ENCODE peak calls at places on chromosomes 11 and 22, in nine cellular contexts. X is HCT116, J is gastrocnemius medialis, Z is GM12865, W is natural killer cell, I is AG10803, Q is mammary epithelial cell, E is B cell, S is endodermal cell. K is an unnamed sample.

GRCh38 chr11:60128376-60128775 is 39.9 kb downstream of the MS4A2 start:
- DNase-seq in X (no peak), J (no peak), Z (no peak), W (no peak), I (no peak), Q (no peak), E (no peak), S (no peak), K (no peak)

GRCh38 chr11:2587132-2587930 is 112.5 kb downstream of the KCNQ1OT1 start:
- DNase-seq in X (no peak), J (no peak), Z (peak), W (peak), I (no peak), Q (no peak), E (peak), S (no peak), K (no peak)

GRCh38 chr11:74453373-74453975 is 13.9 kb downstream of the KCNE3 start:
- DNase-seq in X (peak), J (no peak), Z (peak), W (peak), I (peak), Q (peak), E (peak), S (peak), K (peak)

GRCh38 chr11:65524010-65524746 is 705 bp upstream of the SCYL1 start:
- DNase-seq in X (no peak), J (no peak), Z (no peak), W (no peak), I (no peak), Q (peak), E (peak), S (peak), K (no peak)

GRCh38 chr22:44609589-44609988 is 92.4 kb upstream of the PRR5 start:
- DNase-seq in X (no peak), J (no peak), Z (no peak), W (no peak), I (no peak), Q (no peak), E (no peak), S (no peak), K (no peak)

GRCh38 chr11:68852628-68853027 is 10.9 kb upstream of the CPT1A start:
- DNase-seq in X (no peak), J (no peak), Z (no peak), W (no peak), I (no peak), Q (no peak), E (no peak), S (no peak), K (no peak)

GRCh38 chr11:76030973-76031590 is 175.2 kb downstream of the WNT11 start:
- DNase-seq in X (no peak), J (no peak), Z (no peak), W (no peak), I (peak), Q (peak), E (no peak), S (no peak), K (no peak)

GRCh38 chr22:17997456-17997855 is 26.9 kb downstream of the MICAL3 start:
- DNase-seq in X (no peak), J (no peak), Z (no peak), W (no peak), I (no peak), Q (peak), E (no peak), S (no peak), K (no peak)

GRCh38 chr22:37283393-37283937 is 1.2 kb downstream of the CYTH4 start:
- DNase-seq in X (no peak), J (no peak), Z (no peak), W (no peak), I (no peak), Q (no peak), E (no peak), S (no peak), K (no peak)

GRCh38 chr11:31870609-31871309 is 59.6 kb upstream of the PAX6 start:
- DNase-seq in X (peak), J (peak), Z (peak), W (no peak), I (peak), Q (peak), E (no peak), S (peak), K (no peak)

GRCh38 chr11:96278039-96278897 is 64.7 kb downstream of the MAML2 start:
- DNase-seq in X (no peak), J (no peak), Z (no peak), W (no peak), I (peak), Q (peak), E (no peak), S (no peak), K (no peak)

GRCh38 chr22:32533265-32534068 is 58.9 kb downstream of the FBXO7 start:
- DNase-seq in X (no peak), J (no peak), Z (no peak), W (no peak), I (peak), Q (no peak), E (no peak), S (no peak), K (no peak)

GRCh38 chr22:45472426-45472825 is 30.3 kb upstream of the FBLN1 start:
- DNase-seq in X (no peak), J (no peak), Z (no peak), W (no peak), I (no peak), Q (peak), E (no peak), S (no peak), K (no peak)

GRCh38 chr11:2511421-2512369 is 66.9 kb downstream of the KCNQ1 start:
- DNase-seq in X (no peak), J (no peak), Z (no peak), W (no peak), I (peak), Q (no peak), E (peak), S (no peak), K (peak)

GRCh38 chr11:20031155-20032001 is 128.9 kb downstream of the DBX1 start:
- DNase-seq in X (no peak), J (no peak), Z (no peak), W (no peak), I (peak), Q (peak), E (no peak), S (peak), K (no peak)

GRCh38 chr11:23539556-23539955 is 679.3 kb upstream of the CCDC179 start:
- DNase-seq in X (no peak), J (no peak), Z (no peak), W (no peak), I (peak), Q (no peak), E (no peak), S (no peak), K (no peak)

GRCh38 chr11:59106363-59107336 is at the start of gene FAM111B:
- DNase-seq in X (peak), J (peak), Z (peak), W (peak), I (peak), Q (peak), E (peak), S (peak), K (peak)

GRCh38 chr11:3815882-3816281 is 7.5 kb downstream of the PGAP2 start:
- DNase-seq in X (no peak), J (no peak), Z (no peak), W (no peak), I (no peak), Q (no peak), E (no peak), S (no peak), K (no peak)

GRCh38 chr11:57072640-57073039 is 83.9 kb downstream of the OR5AK2 start:
- DNase-seq in X (peak), J (no peak), Z (no peak), W (no peak), I (peak), Q (peak), E (no peak), S (no peak), K (no peak)

GRCh38 chr22:22870577-22871398 is 16.8 kb upstream of the IGLL5 start:
- DNase-seq in X (no peak), J (no peak), Z (peak), W (no peak), I (no peak), Q (no peak), E (no peak), S (peak), K (no peak)

GRCh38 chr11:112794321-112794720 is 166.9 kb upstream of the NCAM1 start:
- DNase-seq in X (no peak), J (no peak), Z (no peak), W (no peak), I (peak), Q (no peak), E (no peak), S (no peak), K (no peak)

DNA sequence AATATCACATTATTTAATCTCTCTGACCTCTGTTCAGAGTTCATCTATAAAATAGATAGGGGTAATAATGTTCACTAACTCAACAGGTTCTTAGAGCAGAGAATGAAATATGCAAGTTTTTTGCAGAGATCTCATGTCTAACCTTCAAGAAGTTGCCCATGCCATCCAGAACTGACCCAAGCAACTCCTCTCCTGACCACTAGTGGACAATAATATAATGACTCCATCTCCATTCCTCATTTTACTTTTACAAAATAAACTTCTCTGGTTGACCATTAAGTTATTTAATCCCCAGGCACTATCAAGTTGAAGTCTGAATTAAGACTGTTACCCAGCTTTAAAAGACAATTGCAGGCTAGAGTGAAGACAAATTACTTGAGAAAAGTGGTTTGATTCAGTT is 382.6 kb downstream of the KCNA4 start:
- DNase-seq in X (no peak), J (no peak), Z (no peak), W (no peak), I (peak), Q (no peak), E (no peak), S (no peak), K (no peak)
- TF ChIP-seq CTCF in X (peak), J (no peak), Z (no peak), W (no peak), I (peak), Q (peak), E (no peak), S (peak), K (no peak)

GRCh38 chr22:26170795-26171194 is 1.5 kb downstream of the SEZ6L start:
- DNase-seq in X (no peak), J (no peak), Z (no peak), W (no peak), I (no peak), Q (no peak), E (no peak), S (peak), K (no peak)
- TF ChIP-seq CTCF in X (no peak), J (no peak), Z (no peak), W (no peak), I (no peak), Q (no peak), E (no peak), S (peak), K (no peak)

DNA sequence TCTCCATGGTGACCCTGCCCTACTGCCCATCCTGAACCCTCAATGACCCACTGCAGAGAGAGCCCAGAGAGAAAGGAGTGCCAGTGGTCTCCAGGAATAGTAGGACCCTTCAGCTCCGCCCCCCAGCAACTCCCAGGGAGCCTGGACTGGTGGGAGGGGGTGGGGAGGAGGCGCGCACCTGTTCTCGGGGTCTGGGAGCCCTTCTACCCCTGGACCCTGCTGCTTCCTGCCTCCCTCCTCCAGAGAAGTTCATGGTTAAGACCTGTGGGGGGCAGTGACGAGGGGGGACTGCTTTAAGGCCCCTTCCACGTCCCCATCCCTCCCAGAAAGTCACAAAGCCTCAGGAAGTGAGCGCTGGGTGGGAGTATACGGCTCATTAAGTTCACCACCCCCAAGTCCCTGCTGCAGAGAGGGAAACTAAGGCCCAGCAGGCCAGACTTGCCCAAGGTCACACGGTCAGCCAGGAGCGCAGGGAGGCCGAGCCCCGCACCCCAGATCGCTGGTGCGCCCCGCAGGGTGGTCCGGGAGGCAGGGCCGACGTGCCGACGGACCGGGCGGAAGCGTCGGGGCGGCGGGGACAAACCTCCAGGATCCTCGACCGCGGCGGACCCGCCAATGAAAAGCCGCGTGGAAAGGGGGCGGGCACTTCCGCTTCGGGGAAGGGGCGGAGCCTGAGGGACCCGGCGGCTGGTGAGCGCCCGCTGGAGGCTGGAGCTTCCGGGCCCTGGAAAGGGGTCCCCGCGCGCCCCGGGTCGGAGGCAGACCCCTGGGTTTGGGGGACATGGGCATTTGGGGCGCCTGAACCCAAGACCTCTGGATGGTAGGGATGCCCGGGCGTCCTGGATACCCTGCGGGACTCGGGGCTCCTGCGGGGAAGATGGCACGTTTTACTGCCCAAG is at the start of the genes NUDT22 and TRPT1:
- DNase-seq in X (no peak), J (peak), Z (peak), W (peak), I (peak), Q (peak), E (peak), S (peak), K (peak)
- TF ChIP-seq CTCF in X (no peak), J (peak), Z (peak), W (peak), I (peak), Q (peak), E (peak), S (peak), K (no peak)

GRCh38 chr22:47012589-47013365 is 250.3 kb downstream of the TBC1D22A start:
- DNase-seq in X (no peak), J (no peak), Z (no peak), W (no peak), I (peak), Q (no peak), E (no peak), S (no peak), K (no peak)
- TF ChIP-seq CTCF in X (peak), J (no peak), Z (no peak), W (no peak), I (no peak), Q (peak), E (no peak), S (peak), K (no peak)

GRCh38 chr11:28528217-28528616 is 420.0 kb downstream of the METTL15 start:
- DNase-seq in X (no peak), J (no peak), Z (no peak), W (no peak), I (peak), Q (no peak), E (no peak), S (no peak), K (no peak)

GRCh38 chr11:28525636-28526405 is 417.6 kb downstream of the METTL15 start:
- DNase-seq in X (no peak), J (no peak), Z (no peak), W (no peak), I (no peak), Q (no peak), E (no peak), S (no peak), K (no peak)

GRCh38 chr11:28529046-28529445 is 420.9 kb downstream of the METTL15 start:
- DNase-seq in X (no peak), J (no peak), Z (no peak), W (no peak), I (peak), Q (no peak), E (no peak), S (no peak), K (no peak)

GRCh38 chr11:28526406-28526751 is 418.2 kb downstream of the METTL15 start:
- DNase-seq in X (peak), J (no peak), Z (no peak), W (no peak), I (peak), Q (no peak), E (no peak), S (no peak), K (no peak)

DNA sequence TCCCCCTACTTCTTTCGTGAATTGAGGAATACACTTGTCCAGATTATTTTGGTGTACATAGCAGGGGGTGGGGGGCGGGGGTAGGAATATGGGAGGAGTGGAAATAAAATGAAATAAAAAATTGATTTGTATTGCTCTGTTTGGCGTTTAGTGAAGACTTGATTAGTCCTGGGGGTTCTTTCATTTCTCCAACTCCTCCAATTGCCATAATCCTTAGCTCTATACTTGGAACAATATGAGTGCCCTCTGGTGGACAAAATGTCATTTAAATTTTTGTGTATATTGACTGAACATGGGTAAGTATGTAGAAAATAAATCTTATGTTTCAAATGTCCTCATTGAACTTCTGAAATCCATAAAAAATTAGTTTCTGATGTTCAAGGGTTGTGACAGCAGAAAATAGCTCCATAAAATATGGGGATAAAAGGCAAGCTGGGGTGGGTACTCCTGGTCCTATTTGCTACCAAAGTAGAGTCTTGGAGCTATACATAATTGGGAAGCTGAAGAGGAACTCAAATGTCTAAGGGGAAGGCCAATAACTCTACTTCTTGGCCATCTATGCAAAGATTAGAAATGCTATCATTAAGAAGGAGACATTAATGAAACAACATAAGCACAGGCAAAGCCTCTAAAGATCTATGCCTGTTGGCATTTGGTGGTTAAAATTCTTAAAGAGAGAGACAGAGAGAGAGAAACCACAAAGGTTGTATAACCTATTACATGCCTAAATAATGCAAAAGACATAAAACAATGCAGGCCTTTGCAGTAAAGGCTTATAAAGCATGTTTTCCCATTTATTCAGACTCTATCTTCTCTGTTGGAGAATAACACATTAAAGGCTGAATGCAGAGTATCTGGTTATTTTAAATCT is 421.6 kb downstream of the METTL15 start:
- DNase-seq in X (peak), J (no peak), Z (peak), W (no peak), I (peak), Q (peak), E (no peak), S (no peak), K (no peak)
- TF ChIP-seq CTCF in X (peak), J (peak), Z (no peak), W (no peak), I (peak), Q (peak), E (no peak), S (peak), K (no peak)

GRCh38 chr11:94924074-94925031 is 49.0 kb downstream of the CWC15 start:
- DNase-seq in X (no peak), J (no peak), Z (no peak), W (no peak), I (no peak), Q (no peak), E (no peak), S (no peak), K (no peak)

GRCh38 chr11:94926271-94926625 is 47.1 kb downstream of the CWC15 start:
- DNase-seq in X (no peak), J (no peak), Z (no peak), W (no peak), I (no peak), Q (no peak), E (no peak), S (no peak), K (no peak)

GRCh38 chr11:94928146-94928995 is 45.0 kb downstream of the CWC15 start:
- DNase-seq in X (no peak), J (no peak), Z (no peak), W (no peak), I (peak), Q (no peak), E (no peak), S (no peak), K (no peak)

GRCh38 chr11:94925422-94926270 is 47.7 kb downstream of the CWC15 start:
- DNase-seq in X (no peak), J (no peak), Z (no peak), W (no peak), I (no peak), Q (no peak), E (no peak), S (no peak), K (no peak)

GRCh38 chr11:94926698-94927237 is 46.6 kb downstream of the CWC15 start:
- DNase-seq in X (no peak), J (peak), Z (no peak), W (no peak), I (peak), Q (no peak), E (no peak), S (no peak), K (no peak)
- TF ChIP-seq CTCF in X (no peak), J (no peak), Z (no peak), W (no peak), I (no peak), Q (no peak), E (no peak), S (no peak), K (no peak)

DNA sequence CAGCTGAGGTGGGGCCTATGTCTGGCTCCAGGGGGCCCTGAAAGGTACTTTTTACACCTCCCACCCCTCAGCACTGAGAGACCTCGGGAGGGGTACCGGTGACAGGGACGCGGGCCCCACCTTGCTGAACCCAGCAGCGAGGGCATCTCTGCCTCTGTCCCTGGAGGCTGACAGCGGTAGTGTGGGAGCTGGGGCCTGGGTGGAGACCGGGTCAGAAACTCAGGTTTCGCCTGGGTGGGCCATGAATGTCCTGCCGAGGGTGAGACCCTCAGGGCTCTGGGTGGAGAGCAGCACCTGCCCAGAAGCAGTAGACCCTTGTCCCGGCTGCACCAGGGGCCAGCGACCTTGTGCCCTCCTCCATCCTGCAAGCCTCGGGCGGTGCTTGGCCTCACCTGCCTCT is 22.2 kb downstream of the PTDSS2 start:
- DNase-seq in X (no peak), J (no peak), Z (no peak), W (no peak), I (no peak), Q (no peak), E (no peak), S (peak), K (no peak)
- TF ChIP-seq CTCF in X (no peak), J (no peak), Z (no peak), W (no peak), I (no peak), Q (no peak), E (no peak), S (peak), K (no peak)

DNA sequence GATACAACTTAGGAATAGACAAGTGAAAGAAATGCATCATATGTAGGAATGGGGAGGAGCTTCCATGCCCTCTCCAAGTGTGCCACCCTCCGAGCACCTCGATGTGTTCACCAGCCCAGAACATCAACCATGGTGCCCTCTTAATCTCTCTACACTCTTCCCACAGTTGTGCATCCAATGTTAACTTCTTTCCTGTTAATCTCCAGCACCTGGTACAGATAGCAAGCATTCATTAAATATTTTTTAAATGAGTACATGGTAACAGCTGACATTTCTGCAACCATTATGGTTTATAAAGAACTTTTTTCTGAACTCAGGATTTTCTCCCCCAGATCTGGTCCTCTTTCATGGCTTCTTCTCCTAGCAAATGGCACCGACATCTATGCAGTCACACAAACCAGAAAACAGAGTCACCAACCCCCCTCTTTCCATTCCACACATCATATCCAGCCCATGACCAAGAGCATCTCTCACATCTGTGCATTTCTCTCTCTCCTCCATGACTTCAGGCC is 118.1 kb upstream of the CLPB start:
- DNase-seq in X (no peak), J (no peak), Z (no peak), W (no peak), I (peak), Q (no peak), E (no peak), S (no peak), K (no peak)
- TF ChIP-seq CTCF in X (no peak), J (no peak), Z (no peak), W (no peak), I (no peak), Q (no peak), E (no peak), S (no peak), K (no peak)